ENCODE peak calls at places on chromosome 11, in five cellular contexts. One of them, this sample, is unnamed.

GRCh38 chr11:91100432-91100831 is 877.6 kb upstream of the CHORDC1 start:
- DNase-seq in H1: no peak
- DNase-seq in K562: no peak
- DNase-seq in HepG2: no peak
- DNase-seq in GM12878: no peak
- DNase-seq in this sample: no peak

GRCh38 chr11:104830080-104830479 is 68.2 kb downstream of the CASP12 start:
- DNase-seq in H1: no peak
- DNase-seq in K562: no peak
- DNase-seq in HepG2: no peak
- DNase-seq in GM12878: no peak
- DNase-seq in this sample: no peak

GRCh38 chr11:35662061-35662648 is 420 bp upstream of the TRIM44 start:
- DNase-seq in H1: no peak
- DNase-seq in K562: no peak
- DNase-seq in HepG2: peak; percentile 92
- DNase-seq in GM12878: peak; percentile 27
- DNase-seq in this sample: peak; percentile 8

GRCh38 chr11:44400431-44400830 is 90.5 kb upstream of the ALX4 start:
- DNase-seq in H1: no peak
- DNase-seq in K562: peak; percentile 51
- DNase-seq in HepG2: no peak
- DNase-seq in GM12878: no peak
- DNase-seq in this sample: peak; percentile 58

GRCh38 chr11:69242583-69242940 is 51.4 kb upstream of the MYEOV start:
- DNase-seq in H1: no peak
- DNase-seq in K562: no peak
- DNase-seq in HepG2: no peak
- DNase-seq in GM12878: no peak
- DNase-seq in this sample: no peak

GRCh38 chr11:72306186-72306585 is 62.2 kb upstream of the PHOX2A start:
- DNase-seq in H1: no peak
- DNase-seq in K562: no peak
- DNase-seq in HepG2: no peak
- DNase-seq in GM12878: no peak
- DNase-seq in this sample: no peak

GRCh38 chr11:73577496-73577917 is 20.4 kb downstream of the FAM168A start:
- DNase-seq in H1: no peak
- DNase-seq in K562: no peak
- DNase-seq in HepG2: no peak
- DNase-seq in GM12878: peak; percentile 39
- DNase-seq in this sample: no peak

GRCh38 chr11:35946766-35947165 is 2.9 kb downstream of the LDLRAD3 start:
- DNase-seq in H1: no peak
- DNase-seq in K562: no peak
- DNase-seq in HepG2: no peak
- DNase-seq in GM12878: no peak
- DNase-seq in this sample: no peak

GRCh38 chr11:72135891-72136676 is 559 bp downstream of the FOLR3 start:
- DNase-seq in H1: no peak
- DNase-seq in K562: no peak
- DNase-seq in HepG2: no peak
- DNase-seq in GM12878: no peak
- DNase-seq in this sample: no peak

GRCh38 chr11:9757809-9758675 is 94.2 kb downstream of the SWAP70 start:
- DNase-seq in H1: no peak
- DNase-seq in K562: peak; percentile 99
- DNase-seq in HepG2: peak; percentile 63
- DNase-seq in GM12878: no peak
- DNase-seq in this sample: peak; percentile 92

GRCh38 chr11:13108416-13108815 is 99.3 kb downstream of the RASSF10 start:
- DNase-seq in H1: no peak
- DNase-seq in K562: no peak
- DNase-seq in HepG2: no peak
- DNase-seq in GM12878: no peak
- DNase-seq in this sample: no peak

GRCh38 chr11:76795285-76795935 is 12.3 kb downstream of the TSKU start:
- DNase-seq in H1: no peak
- DNase-seq in K562: no peak
- DNase-seq in HepG2: no peak
- DNase-seq in GM12878: no peak
- DNase-seq in this sample: no peak

GRCh38 chr11:117107701-117108590 is 9.7 kb upstream of the SIK3 start:
- DNase-seq in H1: no peak
- DNase-seq in K562: no peak
- DNase-seq in HepG2: no peak
- DNase-seq in GM12878: no peak
- DNase-seq in this sample: no peak

GRCh38 chr11:133710681-133711240 is 134.6 kb downstream of the SPATA19 start:
- DNase-seq in H1: no peak
- DNase-seq in K562: no peak
- DNase-seq in HepG2: no peak
- DNase-seq in GM12878: no peak
- DNase-seq in this sample: no peak

GRCh38 chr11:108568183-108568858 is 25.2 kb downstream of the EXPH5 start:
- DNase-seq in H1: no peak
- DNase-seq in K562: peak; percentile 7
- DNase-seq in HepG2: no peak
- DNase-seq in GM12878: no peak
- DNase-seq in this sample: no peak

GRCh38 chr11:120817131-120817530 is 206.8 kb upstream of the TBCEL start:
- DNase-seq in H1: no peak
- DNase-seq in K562: no peak
- DNase-seq in HepG2: no peak
- DNase-seq in GM12878: no peak
- DNase-seq in this sample: no peak

GRCh38 chr11:28343304-28344233 is 235.4 kb downstream of the METTL15 start:
- DNase-seq in H1: no peak
- DNase-seq in K562: peak; percentile 23
- DNase-seq in HepG2: peak; percentile 15
- DNase-seq in GM12878: no peak
- DNase-seq in this sample: peak; percentile 24

GRCh38 chr11:3109921-3110706 is 52.9 kb upstream of the CARS1 start:
- DNase-seq in H1: peak; percentile 43
- DNase-seq in K562: peak; percentile 93
- DNase-seq in HepG2: peak; percentile 15
- DNase-seq in GM12878: no peak
- DNase-seq in this sample: peak; percentile 60

GRCh38 chr11:107457205-107457557 is 444 bp downstream of the CWF19L2 start:
- DNase-seq in H1: no peak
- DNase-seq in K562: no peak
- DNase-seq in HepG2: no peak
- DNase-seq in GM12878: no peak
- DNase-seq in this sample: no peak

GRCh38 chr11:10317281-10317755 is 12.4 kb downstream of the ADM start:
- DNase-seq in H1: no peak
- DNase-seq in K562: no peak
- DNase-seq in HepG2: no peak
- DNase-seq in GM12878: no peak
- DNase-seq in this sample: no peak

GRCh38 chr11:74932797-74933196 is 16.1 kb downstream of the XRRA1 start:
- DNase-seq in H1: no peak
- DNase-seq in K562: no peak
- DNase-seq in HepG2: no peak
- DNase-seq in GM12878: no peak
- DNase-seq in this sample: no peak

GRCh38 chr11:67371549-67372231 is 1.7 kb downstream of the CLCF1 start:
- DNase-seq in H1: no peak
- DNase-seq in K562: peak; percentile 58
- DNase-seq in HepG2: peak; percentile 34
- DNase-seq in GM12878: no peak
- DNase-seq in this sample: peak; percentile 74

GRCh38 chr11:59923813-59924212 is 14.4 kb upstream of the OOSP1 start:
- DNase-seq in H1: no peak
- DNase-seq in K562: no peak
- DNase-seq in HepG2: no peak
- DNase-seq in GM12878: no peak
- DNase-seq in this sample: no peak

GRCh38 chr11:121615506-121615905 is 162.7 kb upstream of the SORL1-AS1 start:
- DNase-seq in H1: no peak
- DNase-seq in K562: no peak
- DNase-seq in HepG2: no peak
- DNase-seq in GM12878: no peak
- DNase-seq in this sample: no peak

GRCh38 chr11:106091480-106092123 is 14.1 kb downstream of the AASDHPPT start:
- DNase-seq in H1: no peak
- DNase-seq in K562: no peak
- DNase-seq in HepG2: no peak
- DNase-seq in GM12878: peak; percentile 56
- DNase-seq in this sample: no peak

GRCh38 chr11:46471943-46472661 is 80.5 kb upstream of the CHRM4 start:
- DNase-seq in H1: no peak
- DNase-seq in K562: no peak
- DNase-seq in HepG2: no peak
- DNase-seq in GM12878: no peak
- DNase-seq in this sample: no peak

GRCh38 chr11:68432874-68433273 is 27.7 kb upstream of the PPP6R3 start:
- DNase-seq in H1: no peak
- DNase-seq in K562: no peak
- DNase-seq in HepG2: no peak
- DNase-seq in GM12878: no peak
- DNase-seq in this sample: no peak

GRCh38 chr11:75503531-75504099 is 22.1 kb downstream of the GDPD5 start:
- DNase-seq in H1: no peak
- DNase-seq in K562: no peak
- DNase-seq in HepG2: no peak
- DNase-seq in GM12878: no peak
- DNase-seq in this sample: no peak

GRCh38 chr11:128905345-128906184 is 14.4 kb downstream of the KCNJ5 start:
- DNase-seq in H1: no peak
- DNase-seq in K562: peak; percentile 60
- DNase-seq in HepG2: no peak
- DNase-seq in GM12878: no peak
- DNase-seq in this sample: peak; percentile 80

GRCh38 chr11:94563176-94563847 is 3.9 kb upstream of the PIWIL4 start:
- DNase-seq in H1: no peak
- DNase-seq in K562: no peak
- DNase-seq in HepG2: no peak
- DNase-seq in GM12878: no peak
- DNase-seq in this sample: peak; percentile 10

GRCh38 chr11:88411265-88411664 is 73.7 kb upstream of the CTSC start:
- DNase-seq in H1: no peak
- DNase-seq in K562: no peak
- DNase-seq in HepG2: no peak
- DNase-seq in GM12878: no peak
- DNase-seq in this sample: no peak

GRCh38 chr11:88415495-88415894 is 78.0 kb upstream of the CTSC start:
- DNase-seq in H1: no peak
- DNase-seq in K562: no peak
- DNase-seq in HepG2: no peak
- DNase-seq in GM12878: no peak
- DNase-seq in this sample: no peak

GRCh38 chr11:88414385-88414861 is 76.9 kb upstream of the CTSC start:
- DNase-seq in H1: no peak
- DNase-seq in K562: no peak
- DNase-seq in HepG2: no peak
- DNase-seq in GM12878: no peak
- DNase-seq in this sample: no peak

GRCh38 chr11:88418508-88418907 is 81.0 kb upstream of the CTSC start:
- DNase-seq in H1: no peak
- DNase-seq in K562: no peak
- DNase-seq in HepG2: no peak
- DNase-seq in GM12878: no peak
- DNase-seq in this sample: no peak

DNA sequence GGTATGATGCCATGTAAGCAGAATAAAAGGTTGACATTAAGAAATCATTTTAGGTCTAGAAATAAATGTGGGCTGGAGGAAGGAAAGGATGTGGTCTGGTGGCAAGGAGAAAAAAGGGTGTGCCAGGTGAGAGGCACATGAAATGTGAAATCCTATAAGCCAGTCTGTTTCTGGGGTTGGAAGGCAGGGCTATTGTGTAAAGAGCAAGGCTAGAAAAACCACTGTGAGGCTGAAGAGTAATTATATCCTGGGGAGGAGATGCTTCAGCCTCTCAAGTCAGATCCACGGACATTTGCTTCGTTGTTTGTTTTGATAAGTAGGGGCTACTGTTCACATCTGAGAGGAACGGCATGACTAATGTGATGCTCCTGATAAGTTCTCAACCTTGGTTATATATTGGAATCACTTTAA is 77.5 kb upstream of the CTSC start:
- DNase-seq in H1: no peak
- DNase-seq in K562: no peak
- DNase-seq in HepG2: no peak
- DNase-seq in GM12878: no peak
- DNase-seq in this sample: no peak
- TF ChIP-seq KDM1A in H1: no peak
- TF ChIP-seq KDM1A in K562: no peak
- TF ChIP-seq KDM1A in HepG2: no peak
- TF ChIP-seq KDM1A in GM12878: no peak
- TF ChIP-seq KDM1A in this sample: no peak

GRCh38 chr11:19792510-19792909 is 79.9 kb downstream of the NAV2 start:
- DNase-seq in H1: no peak
- DNase-seq in K562: no peak
- DNase-seq in HepG2: no peak
- DNase-seq in GM12878: no peak
- DNase-seq in this sample: no peak

GRCh38 chr11:19795082-19795481 is 82.4 kb downstream of the NAV2 start:
- DNase-seq in H1: no peak
- DNase-seq in K562: no peak
- DNase-seq in HepG2: no peak
- DNase-seq in GM12878: no peak
- DNase-seq in this sample: no peak

GRCh38 chr11:19793356-19793755 is 80.7 kb downstream of the NAV2 start:
- DNase-seq in H1: no peak
- DNase-seq in K562: no peak
- DNase-seq in HepG2: no peak
- DNase-seq in GM12878: no peak
- DNase-seq in this sample: no peak

GRCh38 chr11:19790831-19791552 is 78.4 kb downstream of the NAV2 start:
- DNase-seq in H1: no peak
- DNase-seq in K562: no peak
- DNase-seq in HepG2: no peak
- DNase-seq in GM12878: peak; percentile 28
- DNase-seq in this sample: no peak

GRCh38 chr11:19794161-19794560 is 81.5 kb downstream of the NAV2 start:
- DNase-seq in H1: no peak
- DNase-seq in K562: no peak
- DNase-seq in HepG2: no peak
- DNase-seq in GM12878: no peak
- DNase-seq in this sample: no peak
- H3K27ac ChIP-seq in H1: no peak overlapping the region
- H3K27ac ChIP-seq in K562: no peak overlapping the region
- H3K27ac ChIP-seq in HepG2: no peak overlapping the region
- H3K27ac ChIP-seq in GM12878: no peak overlapping the region
- H3K27ac ChIP-seq in this sample: no peak overlapping the region

GRCh38 chr11:22130462-22131053 is 62.3 kb upstream of the ANO5 start:
- DNase-seq in H1: no peak
- DNase-seq in K562: no peak
- DNase-seq in HepG2: no peak
- DNase-seq in GM12878: no peak
- DNase-seq in this sample: no peak
- TF ChIP-seq KDM1A in H1: no peak
- TF ChIP-seq KDM1A in K562: no peak
- TF ChIP-seq KDM1A in HepG2: no peak
- TF ChIP-seq KDM1A in GM12878: no peak
- TF ChIP-seq KDM1A in this sample: no peak

GRCh38 chr11:58059011-58059358 is 28.2 kb downstream of the OR6Q1 start:
- DNase-seq in H1: no peak
- DNase-seq in K562: no peak
- DNase-seq in HepG2: peak; percentile 82
- DNase-seq in GM12878: no peak
- DNase-seq in this sample: no peak
- H3K27ac ChIP-seq in H1: peak overlapping the region; percentile 28
- H3K27ac ChIP-seq in K562: no peak overlapping the region
- H3K27ac ChIP-seq in HepG2: peak overlapping the region; percentile 42
- H3K27ac ChIP-seq in GM12878: no peak overlapping the region
- H3K27ac ChIP-seq in this sample: no peak overlapping the region

This sample was measured in A549.